ENCODE peak calls at places on chromosome 22, in four cellular contexts. Y, G, L and R are unnamed samples.

GRCh38 chr22:36594569-36594968 is 65.6 kb upstream of the EIF3D start:
- DNase-seq in G (no peak), Y (no peak), L (no peak), R (no peak)

GRCh38 chr22:32764330-32765116 is 37.0 kb upstream of the TIMP3 start:
- DNase-seq in Y (peak), G (no peak), L (peak), R (peak)

GRCh38 chr22:33909906-33910305 is 10.4 kb downstream of the LARGE1 start:
- DNase-seq in G (no peak), Y (no peak), L (peak), R (no peak)

GRCh38 chr22:48939441-48940265 is 888.0 kb downstream of the BRD1 start:
- DNase-seq in Y (no peak), G (peak), L (no peak), R (no peak)

GRCh38 chr22:42919199-42919598 is 62.1 kb upstream of the ARFGAP3 start:
- DNase-seq in Y (peak), G (no peak), L (no peak), R (no peak)

GRCh38 chr22:25680949-25681348 is 61.0 kb upstream of the MYO18B start:
- DNase-seq in Y (no peak), G (no peak), L (no peak), R (no peak)

GRCh38 chr22:23113067-23113846 is 28.5 kb downstream of the RSPH14 start:
- DNase-seq in G (no peak), L (peak), Y (no peak), R (no peak)

GRCh38 chr22:43451651-43452050 is 39.8 kb downstream of the MPPED1 start:
- DNase-seq in L (no peak), G (no peak), Y (no peak), R (no peak)

GRCh38 chr22:22942511-22943329 is 55.1 kb downstream of the IGLL5 start:
- DNase-seq in L (peak), G (peak), Y (peak), R (no peak)

GRCh38 chr22:38213319-38214247 is 11.8 kb downstream of the MAFF start:
- DNase-seq in L (peak), G (no peak), Y (no peak), R (no peak)
- H3K4me3 ChIP-seq in L (no peak), G (peak), Y (no peak), R (peak)

DNA sequence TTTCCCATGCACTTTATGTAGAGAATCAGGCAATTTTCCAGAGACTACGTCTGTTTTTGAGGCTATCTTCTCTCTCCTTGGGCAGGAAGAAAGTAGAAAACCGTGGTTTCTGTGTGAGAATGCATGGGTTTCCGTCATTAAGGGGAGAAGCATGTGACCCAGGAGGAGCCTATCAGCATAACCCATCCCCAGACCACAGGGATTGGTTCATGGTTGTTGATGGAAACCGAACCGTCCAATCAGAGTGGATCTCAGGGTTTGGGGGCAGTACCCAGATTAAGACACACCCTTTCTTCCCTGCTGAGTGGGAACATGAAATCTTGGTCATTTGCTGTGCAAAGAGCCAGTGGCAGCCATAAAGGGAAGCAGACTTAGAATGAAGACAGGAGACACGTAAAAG is 517.8 kb downstream of the MN1 start:
- DNase-seq in L (no peak), G (no peak), Y (no peak), R (no peak)
- H3K4me3 ChIP-seq in L (no peak), G (no peak), Y (no peak), R (no peak)

GRCh38 chr22:19565921-19566598 is 41.9 kb upstream of the CLDN5 start:
- DNase-seq in Y (no peak), G (no peak), L (no peak), R (no peak)

GRCh38 chr22:19566599-19567382 is 42.6 kb upstream of the CLDN5 start:
- DNase-seq in Y (no peak), G (no peak), L (no peak), R (no peak)

GRCh38 chr22:19568337-19569311 is 44.4 kb upstream of the CLDN5 start:
- DNase-seq in Y (no peak), L (peak), G (no peak), R (no peak)

GRCh38 chr22:19567383-19568009 is 43.3 kb upstream of the CLDN5 start:
- DNase-seq in G (no peak), L (no peak), Y (no peak), R (no peak)

GRCh38 chr22:19565382-19565902 is 41.2 kb upstream of the CLDN5 start:
- DNase-seq in Y (no peak), L (no peak), G (no peak), R (no peak)
- H3K4me3 ChIP-seq in Y (no peak), L (no peak), G (no peak), R (no peak)

DNA sequence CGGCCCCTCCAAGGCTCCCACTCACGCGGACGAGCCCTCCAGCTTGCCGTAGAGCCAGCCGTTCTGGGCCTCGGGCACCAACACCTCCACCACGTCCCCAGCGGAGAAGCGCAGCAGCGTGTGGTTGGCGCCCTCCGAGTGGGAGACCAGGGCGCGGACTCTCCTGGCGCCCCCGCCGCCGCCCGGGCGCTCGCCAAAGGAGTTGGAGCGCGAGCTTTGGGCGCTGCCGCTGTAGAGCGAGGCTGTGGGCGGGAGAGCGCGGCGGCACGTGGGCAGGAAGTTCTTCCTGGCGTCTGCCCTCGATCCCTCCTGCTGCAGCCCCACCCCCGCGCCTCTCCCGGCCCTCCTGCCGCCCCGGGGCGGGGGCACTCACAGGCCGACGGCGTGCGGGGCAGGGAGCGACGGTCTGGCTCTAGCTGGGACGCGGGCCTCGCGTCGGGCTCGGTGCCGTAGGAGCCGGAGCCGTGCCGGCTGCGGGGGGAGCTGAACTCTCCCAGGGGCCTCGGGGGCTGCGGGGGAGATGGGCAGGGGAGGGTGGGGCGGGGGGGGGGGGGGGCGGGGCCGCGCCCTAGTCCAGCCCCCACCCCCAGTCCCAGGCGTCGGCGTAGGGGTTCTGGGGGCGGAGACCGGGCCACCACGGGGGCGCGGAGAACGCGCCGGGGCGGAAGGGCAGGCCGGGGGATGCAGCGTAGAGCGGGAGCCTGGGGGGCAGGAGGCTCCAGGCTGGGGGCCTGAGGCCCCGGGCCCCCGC is 4.9 kb upstream of the SLC16A8 start:
- DNase-seq in G (no peak), Y (no peak), L (no peak), R (no peak)
- H3K4me3 ChIP-seq in G (peak), Y (no peak), L (no peak), R (peak)

DNA sequence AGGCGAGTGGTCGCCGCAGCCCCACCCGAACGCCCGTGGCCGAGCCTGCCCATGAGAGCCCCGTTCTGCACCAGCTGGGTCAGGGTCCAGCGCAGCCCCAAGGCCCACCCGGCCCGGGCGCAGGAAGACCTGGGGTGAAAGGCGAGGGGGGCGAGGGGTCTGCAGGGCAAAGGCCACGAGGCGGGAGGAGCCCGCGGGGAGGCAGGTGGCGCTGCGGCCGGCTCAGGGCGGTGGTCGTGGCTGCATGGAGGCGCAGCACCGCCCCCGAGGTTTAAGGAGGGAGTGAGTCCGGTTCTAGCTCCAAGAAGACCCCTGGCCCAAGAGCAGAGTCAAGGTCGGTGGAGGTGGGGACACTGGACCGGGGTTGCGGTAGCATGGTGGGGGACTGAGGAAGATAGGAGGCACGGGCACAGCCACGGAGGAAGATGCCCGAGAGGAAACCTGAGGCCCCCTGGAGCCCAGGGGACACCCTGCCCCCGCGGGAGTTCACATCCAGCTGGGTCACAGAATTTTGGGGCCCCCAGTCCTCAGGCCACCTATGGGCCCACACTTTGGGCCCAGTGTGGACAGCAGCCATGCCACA is 498 bp upstream of the HDAC10 start:
- DNase-seq in L (no peak), G (no peak), Y (no peak), R (no peak)
- H3K4me3 ChIP-seq in L (peak), G (peak), Y (peak), R (peak)

GRCh38 chr22:40853330-40853729 is 3.1 kb downstream of the ST13 start:
- DNase-seq in G (no peak), L (no peak), Y (no peak), R (no peak)
- H3K4me3 ChIP-seq in G (no peak), L (no peak), Y (no peak), R (no peak)

GRCh38 chr22:45318168-45318557 is 8.4 kb downstream of the FAM118A start:
- DNase-seq in G (peak), Y (no peak), L (peak), R (peak)

GRCh38 chr22:45319319-45319675 is 9.6 kb downstream of the FAM118A start:
- DNase-seq in L (peak), Y (peak), G (no peak), R (no peak)

GRCh38 chr22:45318558-45319318 is 9.0 kb downstream of the FAM118A start:
- DNase-seq in G (no peak), L (peak), Y (no peak), R (no peak)

GRCh38 chr22:45316796-45317526 is 7.2 kb downstream of the FAM118A start:
- DNase-seq in Y (no peak), L (no peak), G (no peak), R (no peak)

GRCh38 chr22:45317551-45318167 is 7.9 kb downstream of the FAM118A start:
- DNase-seq in G (peak), L (peak), Y (no peak), R (peak)
- H3K4me3 ChIP-seq in G (no peak), L (no peak), Y (no peak), R (peak)